ENCODE peak calls at places on chromosomes 12 and 14, in nine cellular contexts. U is AG09309, H is AG10803, D is GM06990, O is ovary, K is AG04450, A is GM12864, B is kidney, P is HFF-Myc. R is an unnamed sample.

GRCh38 chr12:4681732-4682131 is 32.8 kb downstream of the NDUFA9 start:
- DNase-seq in U (no peak), A (no peak), D (no peak), P (no peak), B (no peak), K (no peak), O (no peak), H (no peak), R (no peak)

GRCh38 chr12:1915082-1915968 is 3.1 kb downstream of the CACNA2D4 start:
- DNase-seq in B (no peak), P (no peak), U (no peak), A (no peak), K (no peak), H (no peak), D (no peak), O (no peak), R (no peak)

GRCh38 chr14:36654185-36655053 is 7.2 kb upstream of the PAX9 start:
- DNase-seq in O (no peak), K (no peak), U (no peak), D (no peak), P (no peak), B (no peak), H (no peak), A (no peak), R (no peak)

GRCh38 chr12:116492703-116493324 is 66.4 kb upstream of the MAP1LC3B2 start:
- DNase-seq in O (no peak), A (no peak), P (peak), D (no peak), K (no peak), B (no peak), H (peak), U (peak), R (peak)

GRCh38 chr12:76123301-76124212 is 39.1 kb upstream of the NAP1L1 start:
- DNase-seq in H (peak), O (no peak), B (no peak), A (no peak), U (no peak), D (no peak), P (no peak), K (no peak), R (peak)

GRCh38 chr12:60101715-60102114 is 505.9 kb downstream of the SLC16A7 start:
- DNase-seq in B (no peak), D (no peak), K (no peak), O (no peak), H (peak), P (no peak), A (no peak), U (peak), R (peak)

GRCh38 chr12:1668833-1669543 is 21.9 kb upstream of the ADIPOR2 start:
- DNase-seq in K (no peak), D (no peak), P (no peak), U (no peak), O (no peak), H (no peak), A (no peak), B (no peak), R (peak)

GRCh38 chr14:102486513-102487203 is 22.9 kb downstream of the ANKRD9 start:
- DNase-seq in P (no peak), H (no peak), D (no peak), B (no peak), U (no peak), K (no peak), O (no peak), A (no peak), R (no peak)

GRCh38 chr12:27163048-27163715 is 80.8 kb upstream of the C12orf71 start:
- DNase-seq in B (no peak), K (no peak), P (no peak), U (no peak), O (no peak), D (no peak), H (peak), A (no peak), R (peak)

GRCh38 chr12:111446631-111447570 is 41.2 kb downstream of the SH2B3 start:
- DNase-seq in K (no peak), A (no peak), O (no peak), P (no peak), H (no peak), B (peak), U (no peak), D (no peak), R (no peak)

GRCh38 chr12:27260746-27261145 is 16.7 kb downstream of the STK38L start:
- DNase-seq in P (no peak), B (no peak), K (no peak), U (no peak), D (no peak), O (no peak), A (no peak), H (peak), R (peak)

GRCh38 chr14:73829526-73830431 is 21.9 kb upstream of the PTGR2 start:
- DNase-seq in K (peak), B (no peak), H (peak), A (no peak), O (no peak), D (peak), U (peak), P (no peak), R (peak)

GRCh38 chr14:54797986-54798385 is 104.6 kb downstream of the GCH1 start:
- DNase-seq in O (no peak), D (no peak), U (no peak), A (no peak), P (no peak), H (no peak), K (no peak), B (no peak), R (no peak)

GRCh38 chr12:57465030-57465746 is 5.6 kb downstream of the GLI1 start:
- DNase-seq in B (no peak), A (no peak), H (no peak), D (no peak), O (no peak), P (no peak), U (no peak), K (no peak), R (no peak)

GRCh38 chr12:15629108-15629507 is 160.1 kb downstream of the EPS8 start:
- DNase-seq in D (no peak), A (no peak), U (peak), B (peak), H (peak), P (peak), K (peak), O (peak), R (peak)

GRCh38 chr12:57842342-57843294 is 3.9 kb downstream of the CTDSP2 start:
- DNase-seq in K (no peak), B (no peak), U (no peak), D (no peak), P (no peak), H (no peak), A (no peak), O (no peak), R (peak)

GRCh38 chr12:130133851-130134562 is 28.3 kb upstream of the FZD10 start:
- DNase-seq in A (no peak), P (no peak), B (no peak), H (no peak), U (no peak), O (no peak), D (no peak), K (no peak), R (no peak)
- TF ChIP-seq CTCF in A (no peak), P (no peak), B (no peak), H (no peak), U (no peak), O (no peak), D (no peak), K (no peak), R (no peak)

GRCh38 chr14:95196826-95197497 is 39.6 kb upstream of the DICER1 start:
- DNase-seq in B (no peak), D (no peak), H (no peak), K (no peak), O (no peak), A (no peak), U (no peak), P (no peak), R (no peak)

GRCh38 chr14:95197498-95198010 is 40.2 kb upstream of the DICER1 start:
- DNase-seq in K (no peak), D (no peak), A (no peak), O (no peak), B (peak), P (no peak), H (no peak), U (no peak), R (no peak)

GRCh38 chr14:95198320-95198719 is 41.0 kb upstream of the DICER1 start:
- DNase-seq in D (no peak), H (no peak), B (peak), O (no peak), U (no peak), P (no peak), A (no peak), K (no peak), R (no peak)

GRCh38 chr14:95195031-95195430 is 37.7 kb upstream of the DICER1 start:
- DNase-seq in K (no peak), U (no peak), A (no peak), O (no peak), B (no peak), P (no peak), D (no peak), H (no peak), R (no peak)

DNA sequence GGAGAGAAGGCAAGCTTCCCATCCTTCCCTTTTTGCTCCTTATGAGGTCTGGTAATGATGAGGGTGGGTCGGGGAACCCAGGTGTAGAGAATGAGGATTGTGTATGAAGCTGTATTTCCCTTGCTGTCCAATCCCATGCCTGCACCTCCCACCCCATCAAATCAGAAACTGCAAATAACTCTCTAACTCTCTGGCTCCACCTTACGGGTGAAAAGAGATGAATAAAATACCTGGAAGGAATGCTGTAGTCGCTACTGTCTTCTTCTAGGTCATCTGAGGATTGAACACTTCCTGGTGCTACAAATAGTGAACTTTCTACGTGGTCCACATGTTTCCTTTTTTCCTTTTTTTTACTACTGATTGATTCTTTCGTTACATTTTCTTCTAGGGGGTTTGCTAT is 38.9 kb upstream of the DICER1 start:
- DNase-seq in A (no peak), K (no peak), D (no peak), B (no peak), P (no peak), O (no peak), H (no peak), U (no peak), R (peak)
- TF ChIP-seq CTCF in A (peak), K (peak), D (peak), B (no peak), P (no peak), O (no peak), H (peak), U (peak), R (peak)

DNA sequence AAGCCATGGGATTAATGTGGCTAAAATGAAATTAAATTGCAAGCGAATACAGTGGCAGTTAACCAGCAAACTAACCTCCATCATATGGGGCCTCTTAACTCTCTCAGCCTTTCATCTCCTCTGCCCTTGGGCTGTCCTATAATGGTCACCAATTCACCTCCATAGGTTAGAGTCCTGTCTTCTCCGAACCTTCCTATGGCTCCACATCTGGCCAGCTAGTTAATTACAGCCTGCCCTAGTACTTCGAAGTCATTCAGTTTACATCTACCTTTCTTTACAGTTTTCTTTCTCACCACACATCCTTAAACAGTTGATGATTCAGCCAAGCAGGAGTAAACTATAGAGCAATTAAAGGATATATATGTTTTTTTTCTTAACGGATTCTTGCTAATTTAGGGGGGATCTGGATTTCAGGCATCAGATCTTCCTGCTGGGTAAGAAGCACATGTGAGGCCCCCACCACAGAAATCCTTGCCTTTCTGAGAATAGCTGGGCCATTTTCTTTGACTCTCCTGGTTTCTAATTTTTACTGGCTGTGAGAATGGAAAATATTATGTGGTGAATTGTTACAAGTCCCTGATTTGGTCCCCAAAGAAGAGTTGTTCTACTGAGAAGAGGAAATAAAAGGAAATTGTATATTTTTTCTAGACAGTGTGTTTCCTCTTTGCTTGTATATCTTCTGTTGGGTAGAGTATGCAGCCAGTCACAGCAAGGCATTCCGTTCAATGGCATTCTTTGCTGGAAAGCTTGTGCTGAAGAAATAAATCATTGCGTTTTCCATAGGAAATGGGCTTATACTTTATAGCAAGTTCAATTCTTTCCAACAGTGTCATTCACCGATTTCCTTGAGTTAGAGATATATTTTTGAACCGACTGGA is 16.7 kb downstream of the HMGA2 start:
- DNase-seq in D (no peak), U (no peak), K (no peak), O (no peak), H (no peak), P (no peak), B (no peak), A (no peak), R (no peak)
- TF ChIP-seq CTCF in D (peak), U (no peak), K (no peak), O (no peak), H (no peak), P (no peak), B (no peak), A (no peak), R (peak)

GRCh38 chr14:106039400-106039799 is 513.0 kb downstream of the TMEM121 start:
- DNase-seq in A (no peak), K (no peak), B (no peak), U (no peak), D (no peak), H (no peak), O (no peak), P (no peak), R (no peak)

GRCh38 chr14:106044949-106045596 is 518.7 kb downstream of the TMEM121 start:
- DNase-seq in P (no peak), U (no peak), B (peak), H (peak), D (no peak), O (no peak), K (no peak), A (peak), R (no peak)

GRCh38 chr14:106044515-106044914 is 518.1 kb downstream of the TMEM121 start:
- DNase-seq in B (no peak), K (no peak), O (no peak), U (no peak), H (no peak), D (no peak), A (no peak), P (no peak), R (no peak)
- TF ChIP-seq CTCF in B (no peak), K (no peak), O (no peak), U (no peak), H (no peak), D (no peak), A (no peak), P (no peak), R (no peak)